ENCODE peak calls at places on chromosomes 2 and 18, in eight cellular contexts. P is GM23338, I is sigmoid colon, Q is transverse colon, U is prostate gland, B is spleen, O is H1, N is K562. D is an unnamed sample. For H3K4me1, the result is how much of the 10 kb centered on the place peaks cover.

GRCh38 chr2:21585863-21586262 is 462.1 kb downstream of the TDRD15 start:
- DNase-seq in P (no peak), I (no peak), Q (no peak), U (no peak), B (no peak), O (no peak), N (no peak), D (no peak)

GRCh38 chr18:24051256-24051947 is 36.8 kb downstream of the TTC39C start:
- DNase-seq in P (no peak), I (no peak), Q (no peak), U (no peak), B (no peak), O (no peak), N (no peak), D (no peak)

GRCh38 chr2:121838561-121838960 is 83.1 kb downstream of the TSN start:
- DNase-seq in P (no peak), I (no peak), Q (no peak), U (no peak), B (no peak), O (no peak), N (no peak), D (no peak)

GRCh38 chr2:122856696-122857095 is 1101.2 kb downstream of the TSN start:
- DNase-seq in P (no peak), I (no peak), Q (no peak), U (no peak), B (no peak), O (no peak), N (no peak), D (no peak)

GRCh38 chr2:205651719-205652118 is 30.6 kb upstream of the NRP2 start:
- DNase-seq in P (no peak), I (no peak), Q (no peak), U (no peak), B (no peak), O (no peak), N (no peak), D (no peak)

GRCh38 chr2:108449410-108450200 is 599 bp downstream of the GCC2 start:
- DNase-seq in P (peak), I (no peak), Q (peak), U (peak), B (no peak), O (no peak), N (peak), D (peak)

GRCh38 chr2:51722311-51722710 is 690.4 kb upstream of the NRXN1 start:
- DNase-seq in P (no peak), I (no peak), Q (no peak), U (no peak), B (no peak), O (no peak), N (no peak), D (no peak)

GRCh38 chr2:98269274-98269673 is 77.0 kb upstream of the CNGA3 start:
- DNase-seq in P (peak), I (no peak), Q (no peak), U (peak), B (no peak), O (no peak), N (peak), D (no peak)

GRCh38 chr2:161117506-161117905 is 42.7 kb upstream of the TANK start:
- DNase-seq in P (no peak), I (no peak), Q (no peak), U (no peak), B (no peak), O (no peak), N (no peak), D (no peak)

GRCh38 chr2:161486111-161486510 is 70.0 kb downstream of the TBR1 start:
- DNase-seq in P (no peak), I (no peak), Q (no peak), U (no peak), B (no peak), O (no peak), N (no peak), D (no peak)

GRCh38 chr2:96404446-96405373 is 69.1 kb downstream of the NCAPH start:
- DNase-seq in P (peak), I (no peak), Q (peak), U (peak), B (no peak), O (no peak), N (no peak), D (peak)

GRCh38 chr18:5237083-5237722 is 40.1 kb upstream of the AKAIN1 start:
- DNase-seq in P (no peak), I (peak), Q (no peak), U (no peak), B (peak), O (no peak), N (peak), D (peak)

GRCh38 chr2:32811696-32812095 is 135.1 kb upstream of the LTBP1 start:
- DNase-seq in P (no peak), I (no peak), Q (no peak), U (no peak), B (no peak), O (no peak), N (no peak), D (no peak)

GRCh38 chr2:96345403-96345802 is 9.8 kb downstream of the NCAPH start:
- DNase-seq in P (peak), I (no peak), Q (no peak), U (no peak), B (no peak), O (no peak), N (no peak), D (no peak)

GRCh38 chr2:172334988-172335387 is 92.4 kb upstream of the ITGA6 start:
- DNase-seq in P (peak), I (no peak), Q (no peak), U (no peak), B (no peak), O (no peak), N (no peak), D (no peak)

GRCh38 chr2:178761759-178762371 is 45.4 kb downstream of the TTN start:
- DNase-seq in P (peak), I (no peak), Q (no peak), U (no peak), B (no peak), O (peak), N (peak), D (no peak)

GRCh38 chr2:190993292-190993643 is 20.7 kb downstream of the STAT1 start:
- DNase-seq in P (no peak), I (no peak), Q (no peak), U (no peak), B (no peak), O (no peak), N (no peak), D (no peak)

GRCh38 chr2:8132371-8132831 is 549.5 kb upstream of the ID2 start:
- DNase-seq in P (no peak), I (no peak), Q (no peak), U (no peak), B (no peak), O (no peak), N (no peak), D (no peak)

GRCh38 chr2:192128655-192129054 is 66.1 kb downstream of the TMEFF2 start:
- DNase-seq in P (peak), I (no peak), Q (no peak), U (no peak), B (no peak), O (no peak), N (no peak), D (no peak)

GRCh38 chr2:65049010-65049639 is 7.1 kb upstream of the CEP68 start:
- DNase-seq in P (peak), I (no peak), Q (no peak), U (no peak), B (no peak), O (no peak), N (no peak), D (no peak)

GRCh38 chr18:48943736-48944527 is 6.8 kb downstream of the SMAD7 start:
- DNase-seq in P (no peak), I (no peak), Q (peak), U (no peak), B (no peak), O (no peak), N (no peak), D (no peak)

GRCh38 chr2:237242091-237242536 is 156.4 kb downstream of the COPS8 start:
- DNase-seq in P (no peak), I (no peak), Q (no peak), U (no peak), B (no peak), O (no peak), N (no peak), D (no peak)

GRCh38 chr18:9681217-9681616 is 26.9 kb upstream of the RAB31 start:
- DNase-seq in P (no peak), I (no peak), Q (no peak), U (no peak), B (no peak), O (no peak), N (peak), D (no peak)

GRCh38 chr18:11512096-11513030 is 97.0 kb upstream of the SLC35G4 start:
- DNase-seq in P (peak), I (no peak), Q (no peak), U (no peak), B (no peak), O (no peak), N (no peak), D (no peak)

GRCh38 chr2:68196120-68196716 is 38.5 kb downstream of the PNO1 start:
- DNase-seq in P (peak), I (peak), Q (peak), U (peak), B (no peak), O (no peak), N (peak), D (peak)

GRCh38 chr2:233792720-233793119 is 14.6 kb downstream of the MROH2A start:
- DNase-seq in P (no peak), I (no peak), Q (no peak), U (no peak), B (no peak), O (no peak), N (no peak), D (no peak)

GRCh38 chr2:144350151-144350802 is 169.6 kb downstream of the ZEB2 start:
- DNase-seq in P (peak), I (no peak), Q (no peak), U (no peak), B (no peak), O (peak), N (peak), D (no peak)

GRCh38 chr2:207632575-207633492 is 7.6 kb upstream of the METTL21A start:
- DNase-seq in P (no peak), I (no peak), Q (no peak), U (no peak), B (no peak), O (no peak), N (peak), D (peak)

GRCh38 chr18:62760403-62760734 is 45.0 kb downstream of the PHLPP1 start:
- DNase-seq in P (peak), I (no peak), Q (no peak), U (no peak), B (no peak), O (no peak), N (no peak), D (no peak)

GRCh38 chr2:234963785-234964615 is 12.2 kb downstream of the SH3BP4 start:
- DNase-seq in P (no peak), I (peak), Q (no peak), U (peak), B (peak), O (no peak), N (no peak), D (no peak)

GRCh38 chr2:176100547-176101140 is 1.0 kb downstream of the HOXD12 start:
- DNase-seq in P (peak), I (peak), Q (no peak), U (no peak), B (no peak), O (no peak), N (no peak), D (no peak)

GRCh38 chr18:63083555-63083954 is 236.0 kb downstream of the BCL2 start:
- DNase-seq in P (no peak), I (no peak), Q (no peak), U (no peak), B (no peak), O (no peak), N (no peak), D (no peak)

GRCh38 chr2:223797811-223798721 is 39.3 kb downstream of the AP1S3 start:
- DNase-seq in P (peak), I (no peak), Q (no peak), U (no peak), B (no peak), O (no peak), N (peak), D (no peak)

GRCh38 chr18:79049506-79049905 is 19.7 kb upstream of the ATP9B start:
- DNase-seq in P (no peak), I (no peak), Q (no peak), U (no peak), B (no peak), O (no peak), N (no peak), D (no peak)

GRCh38 chr18:58231930-58232329 is 187.9 kb downstream of the NEDD4L start:
- DNase-seq in P (no peak), I (no peak), Q (peak), U (no peak), B (no peak), O (no peak), N (peak), D (no peak)

GRCh38 chr2:120624056-120624737 is 111.5 kb upstream of the GLI2 start:
- DNase-seq in P (no peak), I (peak), Q (no peak), U (no peak), B (peak), O (no peak), N (no peak), D (no peak)

GRCh38 chr2:120622159-120622869 is 113.4 kb upstream of the GLI2 start:
- DNase-seq in P (no peak), I (peak), Q (no peak), U (no peak), B (peak), O (no peak), N (no peak), D (no peak)

GRCh38 chr2:120625865-120626560 is 109.7 kb upstream of the GLI2 start:
- DNase-seq in P (no peak), I (peak), Q (peak), U (peak), B (peak), O (no peak), N (no peak), D (peak)

GRCh38 chr2:120624738-120625446 is 110.8 kb upstream of the GLI2 start:
- DNase-seq in P (no peak), I (peak), Q (no peak), U (no peak), B (peak), O (no peak), N (no peak), D (no peak)

DNA sequence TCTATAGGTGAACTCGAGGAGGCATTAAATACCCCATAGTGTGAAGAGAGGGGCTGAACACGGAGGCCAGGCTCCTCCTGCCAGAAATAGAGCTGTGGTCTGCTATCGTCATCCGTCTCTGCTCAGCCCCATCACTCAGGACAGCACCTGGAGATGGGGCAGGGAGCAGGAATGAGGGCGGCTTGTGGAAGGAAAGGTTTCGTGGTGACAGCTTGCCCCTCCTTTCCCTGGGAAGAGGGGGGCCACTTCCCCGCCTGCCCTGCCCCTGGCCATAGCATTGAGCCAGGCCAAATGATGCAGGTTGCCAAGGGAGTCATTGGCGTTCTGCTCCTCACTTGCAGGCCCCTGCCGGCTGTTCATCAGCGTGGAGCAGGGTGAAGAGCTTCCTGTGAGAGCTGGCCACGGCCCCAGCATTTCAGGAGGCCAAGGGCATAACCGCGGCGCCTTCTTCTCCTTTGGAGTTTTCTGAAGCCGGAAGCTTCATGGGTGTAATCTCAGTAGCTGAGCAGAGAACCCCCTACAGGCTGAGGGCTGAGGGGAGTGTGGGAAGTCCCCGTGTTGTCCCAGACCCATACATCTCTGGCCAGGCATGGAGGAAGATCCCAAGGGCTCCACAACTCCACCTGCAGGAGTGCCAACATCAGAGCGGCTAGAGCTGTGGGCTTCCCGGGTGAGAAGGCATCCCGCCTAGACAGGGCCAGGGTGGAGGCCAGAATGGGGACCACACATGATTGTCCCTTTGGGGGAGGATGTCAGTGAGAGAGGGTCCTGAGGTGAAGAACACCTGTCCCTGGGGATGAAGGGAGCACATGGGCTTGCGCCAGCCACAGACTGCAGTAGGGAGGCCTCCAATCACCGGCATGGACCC is 112.5 kb upstream of the GLI2 start:
- DNase-seq in P (no peak), I (peak), Q (no peak), U (no peak), B (peak), O (no peak), N (no peak), D (no peak)
- TF ChIP-seq POLR2AphosphoS5 in P (no peak), I (no peak), Q (no peak), U (no peak), B (no peak), O (no peak), N (no peak), D (no peak)

GRCh38 chr2:231667497-231667896 is 40.8 kb upstream of the PTMA start:
- DNase-seq in P (no peak), I (no peak), Q (peak), U (no peak), B (no peak), O (no peak), N (no peak), D (no peak)

GRCh38 chr2:231667096-231667427 is 41.3 kb upstream of the PTMA start:
- DNase-seq in P (no peak), I (no peak), Q (no peak), U (no peak), B (no peak), O (no peak), N (no peak), D (no peak)

GRCh38 chr2:231665208-231665921 is 43.0 kb upstream of the PTMA start:
- DNase-seq in P (no peak), I (no peak), Q (no peak), U (no peak), B (peak), O (no peak), N (no peak), D (no peak)

GRCh38 chr2:231664727-231665126 is 43.6 kb upstream of the PTMA start:
- DNase-seq in P (no peak), I (no peak), Q (no peak), U (no peak), B (no peak), O (no peak), N (peak), D (no peak)

DNA sequence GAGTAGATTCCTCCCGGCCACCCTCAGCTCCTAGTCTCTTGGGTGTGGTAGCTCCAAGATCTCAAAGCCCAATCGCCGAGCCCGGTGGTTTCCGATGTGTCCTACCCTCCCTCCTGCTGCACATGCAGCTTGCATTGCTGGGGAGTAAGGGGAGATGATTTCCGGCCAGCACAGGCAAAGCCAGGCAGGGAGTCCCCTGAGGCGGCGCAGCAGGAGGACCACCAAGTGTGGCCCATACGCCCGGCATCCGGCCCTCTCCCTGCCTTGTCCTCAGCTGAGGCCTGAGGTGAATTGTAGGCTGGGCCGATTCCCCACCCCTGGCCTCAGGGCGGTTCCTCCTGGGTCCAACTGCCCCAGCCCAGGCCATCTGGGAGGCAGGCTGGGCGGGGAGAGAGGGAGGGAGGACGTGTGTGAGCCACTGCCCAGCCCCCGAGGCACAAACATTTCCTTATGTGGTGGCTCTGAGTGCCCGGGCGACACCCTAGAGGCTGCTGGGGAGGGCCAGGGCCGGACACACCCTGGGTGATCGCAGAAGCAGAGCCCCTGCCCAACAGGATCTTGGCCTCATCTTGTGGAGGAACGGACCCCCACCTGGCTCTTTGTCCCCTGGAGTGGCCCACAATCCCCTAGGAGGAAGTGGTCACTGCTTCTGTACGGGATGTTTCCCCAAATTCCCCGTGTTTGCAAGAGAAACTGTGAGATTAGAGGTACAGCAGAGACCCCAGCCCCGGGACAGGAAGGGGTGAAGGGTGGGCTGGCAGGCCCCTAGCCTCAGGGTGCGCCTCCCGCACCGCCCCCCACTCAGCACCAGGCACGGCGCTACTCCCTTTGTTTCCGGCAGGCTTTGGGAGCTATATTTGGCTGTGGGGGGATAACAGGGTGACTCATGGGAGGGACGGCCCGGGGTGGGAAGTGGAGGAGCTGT is 41.9 kb upstream of the PTMA start:
- DNase-seq in P (peak), I (peak), Q (peak), U (peak), B (peak), O (peak), N (peak), D (peak)
- H3K4me1 ChIP-seq in P (under half), I (under half), Q (half or more), U (under half), B (half or more), O (under half), N (half or more), D (under half)

DNA sequence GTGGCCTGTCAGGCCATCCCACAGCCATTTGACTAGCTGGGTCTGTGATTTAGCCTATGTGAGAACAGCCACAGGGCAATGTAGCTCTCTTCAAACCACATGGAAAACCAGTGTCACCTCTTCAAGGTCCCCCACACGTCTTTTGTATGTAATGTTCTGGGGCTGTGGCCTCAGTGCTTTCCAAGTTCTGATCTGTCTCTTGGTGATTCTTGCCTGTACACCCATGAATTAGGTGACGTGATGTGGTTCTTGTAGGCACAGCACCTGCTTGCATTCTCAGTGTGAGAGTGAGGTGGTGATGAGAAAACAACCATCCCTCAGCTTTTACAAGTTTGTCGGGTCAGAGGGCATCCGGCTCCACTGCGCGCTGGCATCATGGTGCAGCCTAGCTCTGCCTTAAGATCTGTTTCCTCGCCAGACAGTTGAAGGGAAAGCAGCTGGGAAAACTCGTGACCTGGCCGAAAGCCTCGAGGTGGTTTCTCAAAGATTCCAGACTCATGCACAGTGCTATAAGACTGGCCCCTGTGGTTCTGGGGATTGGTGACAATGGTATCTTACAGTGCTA is 125.8 kb downstream of the TANC1 start:
- DNase-seq in P (no peak), I (peak), Q (peak), U (peak), B (no peak), O (no peak), N (no peak), D (no peak)
- TF ChIP-seq POLR2AphosphoS5 in P (no peak), I (peak), Q (peak), U (peak), B (no peak), O (no peak), N (no peak), D (no peak)

DNA sequence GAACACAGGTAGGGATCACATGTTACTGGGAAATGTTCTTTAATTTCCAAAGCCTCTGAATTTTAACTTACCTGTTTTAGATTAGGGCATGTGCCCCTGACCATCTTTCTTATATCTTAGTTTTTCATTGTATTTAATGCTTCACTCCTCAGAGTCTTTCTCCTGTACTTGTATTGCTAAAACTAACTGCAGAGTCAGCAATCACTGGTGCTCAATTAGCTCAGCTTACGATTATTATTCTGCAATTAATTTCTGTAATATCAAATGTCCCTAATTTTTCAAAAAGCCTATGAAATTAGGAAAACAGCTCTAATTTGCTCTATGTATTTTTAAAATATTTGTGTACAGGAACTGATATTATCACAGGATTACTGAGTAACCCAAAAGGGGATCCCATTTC is 693.2 kb upstream of the SLC8A1 start:
- DNase-seq in P (no peak), I (no peak), Q (no peak), U (no peak), B (no peak), O (no peak), N (no peak), D (no peak)
- H3K4me1 ChIP-seq in P (under half), I (under half), Q (under half), U (under half), B (under half), O (under half), N (under half), D (under half)